ENCODE peak calls at places on chromosomes 3 and 15, in nine cellular contexts. Y, M, B, R, X, D, U, L and K are unnamed samples.

GRCh38 chr3:159861369-159861987 is 127.2 kb upstream of the IL12A start:
- DNase-seq in R (no peak), D (no peak), X (no peak), U (no peak), B (no peak), Y (no peak), L (no peak), M (no peak), K (no peak)

GRCh38 chr3:135538123-135538522 is 427.4 kb upstream of the PPP2R3A start:
- DNase-seq in Y (no peak), L (no peak), B (no peak), X (no peak), M (no peak), U (peak; percentile 65), R (no peak), D (no peak), K (no peak)

GRCh38 chr3:2205692-2206091 is 107.0 kb downstream of the CNTN4 start:
- DNase-seq in D (no peak), B (no peak), M (no peak), X (no peak), R (no peak), U (no peak), Y (no peak), L (no peak), K (no peak)

GRCh38 chr3:37087870-37088269 is 86.5 kb downstream of the LRRFIP2 start:
- DNase-seq in U (no peak), R (no peak), X (no peak), Y (no peak), B (no peak), D (no peak), L (no peak), M (no peak), K (no peak)

GRCh38 chr3:27357665-27358258 is 11.4 kb downstream of the NEK10 start:
- DNase-seq in X (peak; percentile 71), Y (peak; percentile 39), D (peak; percentile 73), U (no peak), R (peak; percentile 49), L (peak; percentile 54), M (peak; percentile 45), B (no peak), K (peak; percentile 69)

GRCh38 chr3:127588675-127589577 is 1.6 kb downstream of the TPRA1 start:
- DNase-seq in L (no peak), Y (no peak), U (no peak), M (peak; percentile 29), X (peak; percentile 15), R (no peak), D (peak; percentile 74), B (no peak), K (no peak)

GRCh38 chr3:5426094-5426883 is 238.8 kb downstream of the EDEM1 start:
- DNase-seq in X (peak; percentile 78), L (peak; percentile 81), R (peak; percentile 16), Y (peak; percentile 40), M (peak; percentile 96), U (peak; percentile 59), B (no peak), D (peak; percentile 65), K (peak; percentile 86)

GRCh38 chr15:90059208-90059985 is 42.9 kb downstream of the IDH2 start:
- DNase-seq in M (no peak), L (no peak), D (peak; percentile 35), X (peak; percentile 96), B (no peak), R (peak; percentile 38), Y (peak; percentile 32), U (no peak), K (no peak)

GRCh38 chr3:114480442-114480841 is 186.6 kb downstream of the TIGIT start:
- DNase-seq in U (no peak), L (no peak), Y (no peak), D (peak; percentile 74), M (no peak), X (no peak), B (no peak), R (no peak), K (no peak)

GRCh38 chr3:123008808-123009207 is 18.8 kb downstream of the SEMA5B start:
- DNase-seq in Y (no peak), M (no peak), U (no peak), X (no peak), R (no peak), L (no peak), B (no peak), D (no peak), K (no peak)

GRCh38 chr3:183914856-183915255 is 30.2 kb upstream of the PARL start:
- DNase-seq in D (no peak), Y (no peak), L (no peak), X (no peak), U (no peak), B (no peak), R (no peak), M (no peak), K (no peak)